ENCODE peak calls at places on chromosomes 16 and 17, in eight cellular contexts. U is activated CD4-positive, CD25-positive, alpha-beta regulatory T cell; X is left ventricle myocardium inferior; V is small intestine; J is B cell; D is activated effector memory CD4-positive, alpha-beta T cell treated with Interleukin-2 at 50 U/mL for 16 hours; Q is NCI-H524; N is activated CD4-positive, alpha-beta T cell treated with anti-CD3 and anti-CD28 coated beads, Interleukin-2, amount 50 U/mL, for 48 hours. K is an unnamed sample.

GRCh38 chr16:57754354-57755060 is 18.9 kb downstream of the KATNB1 start:
- DNase-seq in U (no peak), X (peak; percentile 3), V (no peak), J (no peak), D (no peak), Q (no peak), N (no peak), K (no peak)

GRCh38 chr17:5413682-5414081 is 5.8 kb downstream of the NUP88 start:
- DNase-seq in U (no peak), X (no peak), V (peak; percentile 77), J (no peak), D (no peak), Q (no peak), N (no peak), K (peak; percentile 94)

GRCh38 chr17:42289863-42290165 is 1.5 kb downstream of the STAT5A start:
- DNase-seq in U (no peak), X (no peak), V (no peak), J (no peak), D (no peak), Q (no peak), N (peak; percentile 75), K (no peak)

GRCh38 chr16:19588661-19589060 is 33.2 kb downstream of the VPS35L start:
- DNase-seq in U (no peak), X (no peak), V (no peak), J (no peak), D (no peak), Q (peak; percentile 7), N (no peak), K (no peak)

GRCh38 chr16:53766304-53767016 is 62.5 kb downstream of the FTO start:
- DNase-seq in U (no peak), X (no peak), V (no peak), J (no peak), D (no peak), Q (no peak), N (no peak), K (no peak)

GRCh38 chr17:57518587-57519118 is 226.4 kb downstream of the CCDC182 start:
- DNase-seq in U (no peak), X (peak; percentile 66), V (no peak), J (no peak), D (no peak), Q (peak; percentile 100), N (no peak), K (no peak)

GRCh38 chr16:60741810-60742209 is 1294.4 kb downstream of the CDH8 start:
- DNase-seq in U (no peak), X (no peak), V (no peak), J (no peak), D (no peak), Q (no peak), N (no peak), K (no peak)

GRCh38 chr17:82338858-82339633 is 5.5 kb upstream of the SECTM1 start:
- DNase-seq in U (no peak), X (no peak), V (peak; percentile 84), J (no peak), D (no peak), Q (no peak), N (no peak), K (peak; percentile 58)

GRCh38 chr17:11880714-11881113 is 116.6 kb downstream of the ZNF18 start:
- DNase-seq in U (no peak), X (no peak), V (peak; percentile 34), J (no peak), D (no peak), Q (no peak), N (no peak), K (no peak)

GRCh38 chr16:67470314-67470713 is 10.6 kb downstream of the ATP6V0D1 start:
- DNase-seq in U (no peak), X (peak; percentile 91), V (no peak), J (no peak), D (no peak), Q (peak; percentile 87), N (no peak), K (no peak)

GRCh38 chr16:555528-556478 is 4.4 kb upstream of the PRR35 start:
- DNase-seq in U (no peak), X (no peak), V (no peak), J (no peak), D (no peak), Q (no peak), N (no peak), K (no peak)

GRCh38 chr16:10240854-10241613 is 58.8 kb upstream of the GRIN2A start:
- DNase-seq in U (no peak), X (no peak), V (no peak), J (no peak), D (no peak), Q (no peak), N (no peak), K (peak; percentile 49)

GRCh38 chr17:47860396-47860795 is 9.4 kb upstream of the SP6 start:
- DNase-seq in U (no peak), X (no peak), V (no peak), J (no peak), D (no peak), Q (no peak), N (no peak), K (no peak)

GRCh38 chr17:8719291-8720246 is 25.1 kb downstream of the CCDC42 start:
- DNase-seq in U (no peak), X (no peak), V (no peak), J (no peak), D (no peak), Q (no peak), N (no peak), K (no peak)

GRCh38 chr16:9378876-9379275 is 287.4 kb downstream of the HAPSTR1 start:
- DNase-seq in U (no peak), X (no peak), V (no peak), J (no peak), D (no peak), Q (no peak), N (no peak), K (no peak)

GRCh38 chr17:19341641-19342610 is 20.6 kb downstream of the B9D1 start:
- DNase-seq in U (no peak), X (no peak), V (no peak), J (peak; percentile 29), D (no peak), Q (no peak), N (no peak), K (no peak)

GRCh38 chr16:51596247-51596646 is 445.2 kb upstream of the SALL1 start:
- DNase-seq in U (no peak), X (no peak), V (no peak), J (no peak), D (no peak), Q (no peak), N (no peak), K (no peak)

GRCh38 chr17:33521784-33522183 is 228.7 kb upstream of the ASIC2 start:
- DNase-seq in U (no peak), X (no peak), V (no peak), J (no peak), D (no peak), Q (no peak), N (peak; percentile 2), K (no peak)

GRCh38 chr16:85359147-85359822 is 247.0 kb upstream of the CIBAR2 start:
- DNase-seq in U (no peak), X (no peak), V (peak; percentile 83), J (no peak), D (no peak), Q (no peak), N (no peak), K (no peak)

GRCh38 chr17:47188266-47188665 is 829 bp downstream of the CDC27 start:
- DNase-seq in U (no peak), X (no peak), V (peak; percentile 24), J (no peak), D (no peak), Q (peak; percentile 8), N (no peak), K (no peak)

GRCh38 chr16:75251280-75252048 is at the start of gene BCAR1:
- DNase-seq in U (no peak), X (peak; percentile 92), V (peak; percentile 83), J (no peak), D (no peak), Q (peak; percentile 73), N (peak; percentile 36), K (peak; percentile 68)

GRCh38 chr17:66488874-66489273 is 186.5 kb downstream of the PRKCA start:
- DNase-seq in U (no peak), X (no peak), V (no peak), J (no peak), D (no peak), Q (no peak), N (no peak), K (no peak)

GRCh38 chr16:69553332-69553731 is 12.4 kb upstream of the NFAT5 start:
- DNase-seq in U (no peak), X (no peak), V (no peak), J (no peak), D (no peak), Q (no peak), N (no peak), K (no peak)

GRCh38 chr17:82049521-82049971 is 2.1 kb downstream of the RFNG start:
- DNase-seq in U (no peak), X (no peak), V (no peak), J (no peak), D (no peak), Q (no peak), N (no peak), K (no peak)

GRCh38 chr16:50597563-50598255 is 49.5 kb downstream of the NKD1 start:
- DNase-seq in U (no peak), X (no peak), V (no peak), J (no peak), D (no peak), Q (no peak), N (no peak), K (no peak)

GRCh38 chr17:21452377-21453143 is 76.4 kb downstream of the KCNJ12 start:
- DNase-seq in U (no peak), X (peak; percentile 49), V (peak; percentile 57), J (no peak), D (no peak), Q (peak; percentile 88), N (peak; percentile 18), K (no peak)

GRCh38 chr17:69246726-69247375 is 18.2 kb upstream of the ABCA10 start:
- DNase-seq in U (no peak), X (no peak), V (peak; percentile 55), J (no peak), D (no peak), Q (no peak), N (no peak), K (no peak)

GRCh38 chr16:87543436-87544191 is 50.8 kb upstream of the ZCCHC14 start:
- DNase-seq in U (no peak), X (no peak), V (no peak), J (no peak), D (no peak), Q (no peak), N (peak; percentile 21), K (no peak)

GRCh38 chr16:86492961-86493639 is 17.2 kb upstream of the FOXF1 start:
- DNase-seq in U (no peak), X (no peak), V (no peak), J (no peak), D (no peak), Q (no peak), N (no peak), K (no peak)

GRCh38 chr16:85524630-85525463 is 88.3 kb upstream of the GSE1 start:
- DNase-seq in U (no peak), X (no peak), V (no peak), J (no peak), D (no peak), Q (no peak), N (no peak), K (peak; percentile 89)

GRCh38 chr16:3112058-3112880 is at the start of gene ZNF205:
- DNase-seq in U (no peak), X (peak; percentile 80), V (peak; percentile 90), J (peak; percentile 39), D (no peak), Q (peak; percentile 65), N (no peak), K (peak; percentile 79)

GRCh38 chr16:83994087-83994486 is 26.0 kb downstream of the NECAB2 start:
- DNase-seq in U (no peak), X (no peak), V (no peak), J (no peak), D (no peak), Q (no peak), N (no peak), K (peak; percentile 86)